ENCODE peak calls at places on chromosome 18, in six cellular contexts. One of them, this sample, is unnamed.

GRCh38 chr18:58202406-58202730 is 158.3 kb downstream of the NEDD4L start:
- DNase-seq in dorsolateral prefrontal cortex: no peak
- DNase-seq in CD8-positive, alpha-beta memory T cell: no peak
- DNase-seq in ovary: no peak
- DNase-seq in fibroblast of mammary gland: no peak
- DNase-seq in mucosa of descending colon: peak
- DNase-seq in this sample: no peak

GRCh38 chr18:23243178-23243577 is 107.9 kb downstream of the CABLES1 start:
- DNase-seq in dorsolateral prefrontal cortex: no peak
- DNase-seq in fibroblast of mammary gland: no peak
- DNase-seq in CD8-positive, alpha-beta memory T cell: no peak
- DNase-seq in ovary: no peak
- DNase-seq in mucosa of descending colon: no peak
- DNase-seq in this sample: no peak

GRCh38 chr18:3257627-3258120 is 4.3 kb upstream of the MYL12B start:
- DNase-seq in dorsolateral prefrontal cortex: no peak
- DNase-seq in ovary: no peak
- DNase-seq in CD8-positive, alpha-beta memory T cell: no peak
- DNase-seq in fibroblast of mammary gland: no peak
- DNase-seq in mucosa of descending colon: no peak
- DNase-seq in this sample: no peak

GRCh38 chr18:49160075-49160930 is 209.5 kb upstream of the SMAD7 start:
- DNase-seq in CD8-positive, alpha-beta memory T cell: no peak
- DNase-seq in dorsolateral prefrontal cortex: no peak
- DNase-seq in fibroblast of mammary gland: no peak
- DNase-seq in mucosa of descending colon: no peak
- DNase-seq in ovary: no peak
- DNase-seq in this sample: no peak

GRCh38 chr18:7727381-7728076 is 160.4 kb downstream of the PTPRM start:
- DNase-seq in dorsolateral prefrontal cortex: no peak
- DNase-seq in ovary: no peak
- DNase-seq in CD8-positive, alpha-beta memory T cell: no peak
- DNase-seq in fibroblast of mammary gland: no peak
- DNase-seq in mucosa of descending colon: no peak
- DNase-seq in this sample: no peak

GRCh38 chr18:49564435-49564834 is 2.6 kb downstream of the LIPG start:
- DNase-seq in mucosa of descending colon: no peak
- DNase-seq in fibroblast of mammary gland: no peak
- DNase-seq in CD8-positive, alpha-beta memory T cell: no peak
- DNase-seq in ovary: no peak
- DNase-seq in dorsolateral prefrontal cortex: no peak
- DNase-seq in this sample: no peak

GRCh38 chr18:78920436-78921138 is 59.0 kb upstream of the SALL3 start:
- DNase-seq in fibroblast of mammary gland: no peak
- DNase-seq in CD8-positive, alpha-beta memory T cell: no peak
- DNase-seq in dorsolateral prefrontal cortex: no peak
- DNase-seq in ovary: no peak
- DNase-seq in mucosa of descending colon: no peak
- DNase-seq in this sample: no peak

GRCh38 chr18:3177902-3178687 is 41.7 kb downstream of the MYOM1 start:
- DNase-seq in mucosa of descending colon: peak
- DNase-seq in fibroblast of mammary gland: no peak
- DNase-seq in CD8-positive, alpha-beta memory T cell: no peak
- DNase-seq in dorsolateral prefrontal cortex: no peak
- DNase-seq in ovary: no peak
- DNase-seq in this sample: no peak

GRCh38 chr18:44936485-44936884 is 255.8 kb downstream of the SETBP1 start:
- DNase-seq in CD8-positive, alpha-beta memory T cell: no peak
- DNase-seq in dorsolateral prefrontal cortex: no peak
- DNase-seq in mucosa of descending colon: no peak
- DNase-seq in fibroblast of mammary gland: no peak
- DNase-seq in ovary: no peak
- DNase-seq in this sample: no peak

GRCh38 chr18:13440277-13441248 is 222.0 kb downstream of the LDLRAD4 start:
- DNase-seq in dorsolateral prefrontal cortex: no peak
- DNase-seq in CD8-positive, alpha-beta memory T cell: no peak
- DNase-seq in mucosa of descending colon: no peak
- DNase-seq in ovary: no peak
- DNase-seq in fibroblast of mammary gland: no peak
- DNase-seq in this sample: peak

GRCh38 chr18:1585881-1586488 is 681.3 kb downstream of the ADCYAP1 start:
- DNase-seq in dorsolateral prefrontal cortex: no peak
- DNase-seq in mucosa of descending colon: no peak
- DNase-seq in ovary: no peak
- DNase-seq in fibroblast of mammary gland: peak
- DNase-seq in CD8-positive, alpha-beta memory T cell: no peak
- DNase-seq in this sample: peak

GRCh38 chr18:59180150-59180845 is 39.7 kb upstream of the GRP start:
- DNase-seq in ovary: no peak
- DNase-seq in dorsolateral prefrontal cortex: no peak
- DNase-seq in mucosa of descending colon: no peak
- DNase-seq in fibroblast of mammary gland: peak
- DNase-seq in CD8-positive, alpha-beta memory T cell: no peak
- DNase-seq in this sample: no peak

GRCh38 chr18:35703043-35703688 is 121.6 kb downstream of the GALNT1 start:
- DNase-seq in dorsolateral prefrontal cortex: no peak
- DNase-seq in mucosa of descending colon: no peak
- DNase-seq in ovary: no peak
- DNase-seq in CD8-positive, alpha-beta memory T cell: no peak
- DNase-seq in fibroblast of mammary gland: no peak
- DNase-seq in this sample: no peak

GRCh38 chr18:79904357-79905147 is 46.9 kb downstream of the SLC66A2 start:
- DNase-seq in mucosa of descending colon: no peak
- DNase-seq in fibroblast of mammary gland: no peak
- DNase-seq in CD8-positive, alpha-beta memory T cell: no peak
- DNase-seq in dorsolateral prefrontal cortex: no peak
- DNase-seq in ovary: no peak
- DNase-seq in this sample: no peak

GRCh38 chr18:67218556-67218955 is 298.0 kb downstream of the DSEL start:
- DNase-seq in ovary: no peak
- DNase-seq in CD8-positive, alpha-beta memory T cell: no peak
- DNase-seq in fibroblast of mammary gland: peak
- DNase-seq in dorsolateral prefrontal cortex: no peak
- DNase-seq in mucosa of descending colon: no peak
- DNase-seq in this sample: no peak

GRCh38 chr18:3450358-3451107 is 561 bp downstream of the TGIF1 start:
- DNase-seq in dorsolateral prefrontal cortex: peak
- DNase-seq in fibroblast of mammary gland: peak
- DNase-seq in CD8-positive, alpha-beta memory T cell: peak
- DNase-seq in ovary: peak
- DNase-seq in mucosa of descending colon: peak
- DNase-seq in this sample: peak

GRCh38 chr18:12552884-12553242 is 105.0 kb downstream of the SPIRE1 start:
- DNase-seq in ovary: no peak
- DNase-seq in mucosa of descending colon: no peak
- DNase-seq in fibroblast of mammary gland: no peak
- DNase-seq in CD8-positive, alpha-beta memory T cell: no peak
- DNase-seq in dorsolateral prefrontal cortex: no peak
- DNase-seq in this sample: no peak

GRCh38 chr18:79926715-79927596 is 24.5 kb downstream of the SLC66A2 start:
- DNase-seq in dorsolateral prefrontal cortex: no peak
- DNase-seq in mucosa of descending colon: peak
- DNase-seq in fibroblast of mammary gland: no peak
- DNase-seq in CD8-positive, alpha-beta memory T cell: no peak
- DNase-seq in ovary: peak
- DNase-seq in this sample: no peak

GRCh38 chr18:80202264-80202998 is 44.9 kb downstream of the PARD6G start:
- DNase-seq in ovary: no peak
- DNase-seq in dorsolateral prefrontal cortex: no peak
- DNase-seq in fibroblast of mammary gland: no peak
- DNase-seq in mucosa of descending colon: no peak
- DNase-seq in CD8-positive, alpha-beta memory T cell: no peak
- DNase-seq in this sample: no peak

GRCh38 chr18:62584241-62585120 is 61.7 kb downstream of the ZCCHC2 start:
- DNase-seq in CD8-positive, alpha-beta memory T cell: peak
- DNase-seq in fibroblast of mammary gland: peak
- DNase-seq in dorsolateral prefrontal cortex: peak
- DNase-seq in ovary: peak
- DNase-seq in mucosa of descending colon: peak
- DNase-seq in this sample: peak

GRCh38 chr18:62545098-62545497 is 22.3 kb downstream of the ZCCHC2 start:
- DNase-seq in mucosa of descending colon: no peak
- DNase-seq in CD8-positive, alpha-beta memory T cell: no peak
- DNase-seq in fibroblast of mammary gland: no peak
- DNase-seq in dorsolateral prefrontal cortex: no peak
- DNase-seq in ovary: no peak
- DNase-seq in this sample: no peak

GRCh38 chr18:31250902-31251301 is 67.1 kb upstream of the DSG1 start:
- DNase-seq in fibroblast of mammary gland: no peak
- DNase-seq in CD8-positive, alpha-beta memory T cell: no peak
- DNase-seq in mucosa of descending colon: no peak
- DNase-seq in dorsolateral prefrontal cortex: no peak
- DNase-seq in ovary: no peak
- DNase-seq in this sample: no peak

GRCh38 chr18:13178976-13179375 is 39.6 kb upstream of the LDLRAD4 start:
- DNase-seq in dorsolateral prefrontal cortex: no peak
- DNase-seq in mucosa of descending colon: no peak
- DNase-seq in fibroblast of mammary gland: no peak
- DNase-seq in ovary: no peak
- DNase-seq in CD8-positive, alpha-beta memory T cell: no peak
- DNase-seq in this sample: no peak

GRCh38 chr18:63831080-63831788 is 56.0 kb downstream of the SERPINB7 start:
- DNase-seq in mucosa of descending colon: no peak
- DNase-seq in fibroblast of mammary gland: peak
- DNase-seq in dorsolateral prefrontal cortex: no peak
- DNase-seq in ovary: no peak
- DNase-seq in CD8-positive, alpha-beta memory T cell: no peak
- DNase-seq in this sample: peak

GRCh38 chr18:38886852-38887670 is 1321.5 kb upstream of the CELF4 start:
- DNase-seq in CD8-positive, alpha-beta memory T cell: no peak
- DNase-seq in fibroblast of mammary gland: no peak
- DNase-seq in mucosa of descending colon: no peak
- DNase-seq in dorsolateral prefrontal cortex: no peak
- DNase-seq in ovary: no peak
- DNase-seq in this sample: no peak

GRCh38 chr18:57475903-57476302 is 40.7 kb downstream of the ONECUT2 start:
- DNase-seq in mucosa of descending colon: no peak
- DNase-seq in fibroblast of mammary gland: no peak
- DNase-seq in CD8-positive, alpha-beta memory T cell: no peak
- DNase-seq in ovary: no peak
- DNase-seq in dorsolateral prefrontal cortex: no peak
- DNase-seq in this sample: no peak

GRCh38 chr18:21115519-21116411 is 4.2 kb upstream of the ROCK1 start:
- DNase-seq in ovary: no peak
- DNase-seq in fibroblast of mammary gland: peak
- DNase-seq in dorsolateral prefrontal cortex: no peak
- DNase-seq in mucosa of descending colon: no peak
- DNase-seq in CD8-positive, alpha-beta memory T cell: no peak
- DNase-seq in this sample: no peak

GRCh38 chr18:62716679-62717058 is 1.3 kb downstream of the PHLPP1 start:
- DNase-seq in dorsolateral prefrontal cortex: peak
- DNase-seq in fibroblast of mammary gland: peak
- DNase-seq in mucosa of descending colon: peak
- DNase-seq in CD8-positive, alpha-beta memory T cell: peak
- DNase-seq in ovary: peak
- DNase-seq in this sample: no peak

GRCh38 chr18:12960846-12961397 is 13.1 kb downstream of the SEH1L start:
- DNase-seq in mucosa of descending colon: peak
- DNase-seq in ovary: no peak
- DNase-seq in fibroblast of mammary gland: no peak
- DNase-seq in dorsolateral prefrontal cortex: no peak
- DNase-seq in CD8-positive, alpha-beta memory T cell: no peak
- DNase-seq in this sample: no peak

GRCh38 chr18:55950379-55951166 is 362.6 kb upstream of the TCF4 start:
- DNase-seq in dorsolateral prefrontal cortex: no peak
- DNase-seq in CD8-positive, alpha-beta memory T cell: no peak
- DNase-seq in ovary: no peak
- DNase-seq in fibroblast of mammary gland: no peak
- DNase-seq in mucosa of descending colon: no peak
- DNase-seq in this sample: no peak

GRCh38 chr18:26802330-26803200 is 62.9 kb downstream of the AQP4 start:
- DNase-seq in ovary: no peak
- DNase-seq in fibroblast of mammary gland: no peak
- DNase-seq in CD8-positive, alpha-beta memory T cell: no peak
- DNase-seq in dorsolateral prefrontal cortex: no peak
- DNase-seq in mucosa of descending colon: no peak
- DNase-seq in this sample: peak

DNA sequence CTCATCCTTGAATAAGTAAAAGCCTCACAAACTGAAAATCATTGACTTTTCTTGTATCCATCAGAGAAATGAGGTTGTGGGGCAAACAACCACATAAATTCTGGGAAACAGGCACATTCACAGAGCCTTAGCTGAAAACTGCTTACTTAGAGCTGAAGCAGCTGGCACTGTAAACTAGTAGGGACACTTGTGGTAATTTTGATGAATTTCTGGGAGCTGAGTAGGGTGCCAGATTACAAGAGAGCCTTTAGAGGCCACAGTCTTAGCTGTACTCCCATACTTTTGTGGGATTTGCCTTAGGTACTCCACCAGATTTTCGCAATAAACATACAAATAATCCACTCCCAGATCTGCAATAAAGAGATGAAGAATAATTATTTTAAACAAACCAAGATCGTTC is 315.2 kb downstream of the TMX3 start:
- DNase-seq in ovary: no peak
- DNase-seq in dorsolateral prefrontal cortex: no peak
- DNase-seq in fibroblast of mammary gland: no peak
- DNase-seq in CD8-positive, alpha-beta memory T cell: no peak
- DNase-seq in mucosa of descending colon: no peak
- DNase-seq in this sample: no peak
- H3K4me3 ChIP-seq in ovary: no peak
- H3K4me3 ChIP-seq in dorsolateral prefrontal cortex: no peak
- H3K4me3 ChIP-seq in fibroblast of mammary gland: no peak
- H3K4me3 ChIP-seq in CD8-positive, alpha-beta memory T cell: no peak
- H3K4me3 ChIP-seq in mucosa of descending colon: no peak
- H3K4me3 ChIP-seq in this sample: no peak

GRCh38 chr18:54086046-54086802 is 138.2 kb downstream of the MBD2 start:
- DNase-seq in CD8-positive, alpha-beta memory T cell: no peak
- DNase-seq in dorsolateral prefrontal cortex: no peak
- DNase-seq in fibroblast of mammary gland: no peak
- DNase-seq in mucosa of descending colon: no peak
- DNase-seq in ovary: no peak
- DNase-seq in this sample: peak
- H3K4me3 ChIP-seq in CD8-positive, alpha-beta memory T cell: no peak
- H3K4me3 ChIP-seq in dorsolateral prefrontal cortex: no peak
- H3K4me3 ChIP-seq in fibroblast of mammary gland: no peak
- H3K4me3 ChIP-seq in mucosa of descending colon: no peak
- H3K4me3 ChIP-seq in ovary: no peak
- H3K4me3 ChIP-seq in this sample: no peak

GRCh38 chr18:10131036-10131774 is 217.4 kb downstream of the VAPA start:
- DNase-seq in ovary: no peak
- DNase-seq in mucosa of descending colon: no peak
- DNase-seq in fibroblast of mammary gland: no peak
- DNase-seq in dorsolateral prefrontal cortex: no peak
- DNase-seq in CD8-positive, alpha-beta memory T cell: no peak
- DNase-seq in this sample: peak
- H3K4me3 ChIP-seq in ovary: no peak
- H3K4me3 ChIP-seq in mucosa of descending colon: no peak
- H3K4me3 ChIP-seq in fibroblast of mammary gland: no peak
- H3K4me3 ChIP-seq in dorsolateral prefrontal cortex: peak
- H3K4me3 ChIP-seq in CD8-positive, alpha-beta memory T cell: no peak
- H3K4me3 ChIP-seq in this sample: no peak

DNA sequence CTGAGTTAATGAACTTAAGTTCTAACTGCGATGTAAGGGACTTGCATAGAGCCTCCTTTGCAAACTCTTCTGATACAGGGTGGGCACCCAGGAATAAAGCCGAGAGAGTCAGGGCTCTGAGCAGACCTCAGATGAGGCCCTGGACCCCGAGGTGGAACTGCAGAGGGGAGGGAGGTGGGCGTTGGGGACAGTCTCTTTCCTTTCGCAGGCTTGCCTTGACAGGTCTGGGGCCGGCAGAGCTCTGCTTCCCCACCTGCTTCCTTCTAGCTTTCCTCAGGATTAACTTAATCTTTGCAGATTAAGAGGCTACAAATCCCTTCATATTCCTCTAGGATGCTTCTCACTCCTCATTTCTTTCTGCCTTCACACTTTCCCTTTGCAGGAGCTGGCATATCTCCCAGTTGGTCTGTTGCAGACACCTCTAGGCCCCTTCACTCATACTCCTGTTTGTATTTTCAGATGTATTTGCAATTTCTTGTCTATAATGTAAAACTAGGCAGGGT is 70.7 kb downstream of the MTCL1 start:
- DNase-seq in CD8-positive, alpha-beta memory T cell: no peak
- DNase-seq in dorsolateral prefrontal cortex: peak
- DNase-seq in mucosa of descending colon: no peak
- DNase-seq in ovary: no peak
- DNase-seq in fibroblast of mammary gland: no peak
- DNase-seq in this sample: no peak
- H3K4me3 ChIP-seq in CD8-positive, alpha-beta memory T cell: no peak
- H3K4me3 ChIP-seq in dorsolateral prefrontal cortex: no peak
- H3K4me3 ChIP-seq in mucosa of descending colon: no peak
- H3K4me3 ChIP-seq in ovary: no peak
- H3K4me3 ChIP-seq in fibroblast of mammary gland: no peak
- H3K4me3 ChIP-seq in this sample: no peak

This sample was measured in Jurkat, Clone E6-1.